ENCODE peak calls at places on chromosomes 2 and 18, in five cellular contexts. N is esophagus squamous epithelium, T is cardiac fibroblast, R is NCI-H1436, S is NCI-H2081. H is an unnamed sample.

GRCh38 chr2:107136749-107137148 is 250.8 kb upstream of the ST6GAL2 start:
- DNase-seq in T (no peak), R (no peak), S (no peak), N (no peak), H (no peak)

GRCh38 chr2:149271575-149271974 is 58.8 kb upstream of the LYPD6 start:
- DNase-seq in S (no peak), T (no peak), N (no peak), R (no peak), H (no peak)

GRCh38 chr2:190340369-190340768 is 3.0 kb upstream of the INPP1 start:
- DNase-seq in N (no peak), T (no peak), R (peak), S (peak), H (no peak)

GRCh38 chr2:224944707-224945106 is 97.6 kb downstream of the DOCK10 start:
- DNase-seq in N (no peak), R (peak), T (no peak), S (no peak), H (no peak)

GRCh38 chr2:151630372-151630771 is 103.9 kb downstream of the NEB start:
- DNase-seq in R (no peak), T (no peak), S (no peak), N (no peak), H (no peak)

GRCh38 chr2:85997016-85997970 is 108.4 kb downstream of the POLR1A start:
- DNase-seq in R (no peak), T (peak), S (no peak), N (no peak), H (no peak)

GRCh38 chr2:12856934-12857660 is 140.4 kb downstream of the TRIB2 start:
- DNase-seq in T (peak), S (no peak), N (no peak), R (no peak), H (peak)

GRCh38 chr2:227447606-227448005 is 24.4 kb upstream of the AGFG1 start:
- DNase-seq in S (no peak), T (no peak), R (no peak), N (no peak), H (no peak)

GRCh38 chr2:33366473-33366872 is 110.0 kb upstream of the RASGRP3 start:
- DNase-seq in S (no peak), N (no peak), T (peak), R (no peak), H (no peak)

GRCh38 chr18:24987271-24987932 is 364.6 kb downstream of the ZNF521 start:
- DNase-seq in R (no peak), S (no peak), T (peak), N (no peak), H (no peak)

GRCh38 chr18:10715791-10716190 is 190.0 kb downstream of the NAPG start:
- DNase-seq in T (peak), N (no peak), R (no peak), S (no peak), H (no peak)

GRCh38 chr2:196399736-196400691 is 228.6 kb upstream of the STK17B start:
- DNase-seq in R (no peak), T (peak), N (no peak), S (no peak), H (peak)

GRCh38 chr2:168246072-168246482 is 1.3 kb downstream of the STK39 start:
- DNase-seq in N (no peak), T (no peak), S (peak), R (no peak), H (peak)

GRCh38 chr2:176178807-176179271 is 9.6 kb upstream of the HOXD1 start:
- DNase-seq in R (no peak), T (no peak), S (no peak), N (no peak), H (no peak)

GRCh38 chr2:146734042-146734715 is 1110.7 kb upstream of the ACVR2A start:
- DNase-seq in S (peak), N (no peak), R (peak), T (peak), H (peak)

GRCh38 chr2:70709275-70709674 is 58.7 kb downstream of the ADD2 start:
- DNase-seq in R (no peak), N (no peak), S (no peak), T (no peak), H (no peak)

GRCh38 chr2:177740718-177741117 is 331.9 kb downstream of the PDE11A start:
- DNase-seq in S (no peak), T (no peak), R (no peak), N (no peak), H (no peak)

GRCh38 chr2:231297108-231297908 is 98.2 kb upstream of the B3GNT7 start:
- DNase-seq in R (peak), T (peak), N (no peak), S (peak), H (peak)

GRCh38 chr2:198394208-198394607 is 589.8 kb downstream of the PLCL1 start:
- DNase-seq in R (no peak), S (no peak), T (no peak), N (no peak), H (no peak)

GRCh38 chr2:10717630-10718029 is 3.8 kb upstream of the ATP6V1C2 start:
- DNase-seq in S (no peak), T (peak), R (no peak), N (no peak), H (no peak)

GRCh38 chr2:100321181-100321880 is 970 bp downstream of the LONRF2 start:
- DNase-seq in N (no peak), S (peak), T (peak), R (no peak), H (no peak)

GRCh38 chr2:157849591-157849990 is 26.5 kb downstream of the ACVR1 start:
- DNase-seq in N (no peak), S (no peak), T (no peak), R (no peak), H (no peak)

GRCh38 chr18:70931942-70932814 is 643.3 kb downstream of the SOCS6 start:
- DNase-seq in T (peak), S (peak), N (no peak), R (peak), H (peak)

GRCh38 chr2:32064021-32064678 is 794 bp downstream of the SPAST start:
- DNase-seq in S (no peak), T (no peak), R (no peak), N (no peak), H (no peak)

GRCh38 chr18:77008006-77008405 is 124.6 kb downstream of the MBP start:
- DNase-seq in S (no peak), R (no peak), N (no peak), T (no peak), H (no peak)

GRCh38 chr18:75143851-75144250 is 65.1 kb downstream of the PTGR3 start:
- DNase-seq in S (no peak), R (no peak), N (no peak), T (no peak), H (no peak)

GRCh38 chr2:15863494-15864175 is 76.7 kb upstream of the MYCN start:
- DNase-seq in R (no peak), N (no peak), T (no peak), S (no peak), H (no peak)

GRCh38 chr2:111135910-111136297 is 15.2 kb downstream of the BCL2L11 start:
- DNase-seq in N (no peak), T (peak), S (no peak), R (no peak), H (no peak)

GRCh38 chr2:172643142-172643541 is 87.3 kb downstream of the PDK1 start:
- DNase-seq in S (no peak), T (no peak), N (no peak), R (no peak), H (no peak)

GRCh38 chr2:176514276-176514675 is 245.0 kb downstream of the MTX2 start:
- DNase-seq in T (no peak), N (no peak), R (no peak), S (no peak), H (no peak)

GRCh38 chr2:47010176-47010575 is 94.6 kb upstream of the MCFD2 start:
- DNase-seq in S (no peak), T (no peak), N (no peak), R (no peak), H (no peak)

GRCh38 chr18:63186520-63186919 is 133.0 kb downstream of the BCL2 start:
- DNase-seq in T (no peak), S (no peak), R (no peak), N (no peak), H (no peak)

GRCh38 chr2:205714058-205714776 is 31.9 kb downstream of the NRP2 start:
- DNase-seq in N (no peak), R (no peak), T (peak), S (no peak), H (no peak)

GRCh38 chr18:11412790-11413189 is 196.6 kb upstream of the SLC35G4 start:
- DNase-seq in R (no peak), S (no peak), N (no peak), T (no peak), H (no peak)

GRCh38 chr2:148135705-148136104 is 114.8 kb downstream of the MBD5 start:
- DNase-seq in N (no peak), T (no peak), R (no peak), S (no peak), H (no peak)

GRCh38 chr2:166419616-166419934 is 43.8 kb upstream of the SCN9A start:
- DNase-seq in S (peak), N (no peak), R (peak), T (peak), H (no peak)

GRCh38 chr2:8394131-8394530 is 287.7 kb upstream of the ID2 start:
- DNase-seq in T (no peak), R (no peak), N (no peak), S (no peak), H (no peak)

GRCh38 chr2:143807677-143808076 is 678.5 kb downstream of the ARHGAP15 start:
- DNase-seq in N (no peak), R (no peak), T (peak), S (no peak), H (no peak)

H was measured in LoVo.